ENCODE peak calls at places on chromosomes 6 and 20, in four cellular contexts. One of them, this sample, is unnamed.

GRCh38 chr6:162373192-162373591 is 354.4 kb downstream of the PRKN start:
- DNase-seq in fibroblast of the aortic adventitia: no peak
- DNase-seq in heart left ventricle: no peak
- DNase-seq in astrocyte of the spinal cord: no peak
- DNase-seq in this sample: no peak

GRCh38 chr6:5302995-5303622 is 41.8 kb downstream of the FARS2 start:
- DNase-seq in heart left ventricle: peak
- DNase-seq in astrocyte of the spinal cord: peak
- DNase-seq in fibroblast of the aortic adventitia: no peak
- DNase-seq in this sample: peak

GRCh38 chr6:127266178-127266891 is at the start of gene RNF146:
- DNase-seq in astrocyte of the spinal cord: peak
- DNase-seq in heart left ventricle: peak
- DNase-seq in fibroblast of the aortic adventitia: peak
- DNase-seq in this sample: peak

GRCh38 chr6:36318690-36319435 is 17.8 kb downstream of the BNIP5 start:
- DNase-seq in fibroblast of the aortic adventitia: no peak
- DNase-seq in astrocyte of the spinal cord: no peak
- DNase-seq in heart left ventricle: no peak
- DNase-seq in this sample: no peak

GRCh38 chr20:1526310-1526709 is 31.2 kb downstream of the SIRPD start:
- DNase-seq in heart left ventricle: no peak
- DNase-seq in fibroblast of the aortic adventitia: no peak
- DNase-seq in astrocyte of the spinal cord: no peak
- DNase-seq in this sample: no peak

GRCh38 chr6:112433457-112433856 is 86.3 kb downstream of the RFPL4B start:
- DNase-seq in heart left ventricle: no peak
- DNase-seq in astrocyte of the spinal cord: no peak
- DNase-seq in fibroblast of the aortic adventitia: no peak
- DNase-seq in this sample: no peak

GRCh38 chr20:36929290-36929689 is 22.2 kb downstream of the SAMHD1 start:
- DNase-seq in astrocyte of the spinal cord: no peak
- DNase-seq in fibroblast of the aortic adventitia: peak
- DNase-seq in heart left ventricle: no peak
- DNase-seq in this sample: peak

GRCh38 chr20:46872315-46873211 is 22.1 kb upstream of the EYA2 start:
- DNase-seq in heart left ventricle: no peak
- DNase-seq in astrocyte of the spinal cord: no peak
- DNase-seq in fibroblast of the aortic adventitia: peak
- DNase-seq in this sample: no peak

GRCh38 chr6:91705646-91706045 is 1118.8 kb upstream of the MAP3K7 start:
- DNase-seq in heart left ventricle: no peak
- DNase-seq in fibroblast of the aortic adventitia: no peak
- DNase-seq in astrocyte of the spinal cord: peak
- DNase-seq in this sample: no peak

GRCh38 chr6:122180132-122180531 is 219.3 kb upstream of the HSF2 start:
- DNase-seq in heart left ventricle: peak
- DNase-seq in fibroblast of the aortic adventitia: peak
- DNase-seq in astrocyte of the spinal cord: peak
- DNase-seq in this sample: peak
- TF ChIP-seq CTCF in heart left ventricle: peak
- TF ChIP-seq CTCF in fibroblast of the aortic adventitia: peak
- TF ChIP-seq CTCF in astrocyte of the spinal cord: peak
- TF ChIP-seq CTCF in this sample: peak

DNA sequence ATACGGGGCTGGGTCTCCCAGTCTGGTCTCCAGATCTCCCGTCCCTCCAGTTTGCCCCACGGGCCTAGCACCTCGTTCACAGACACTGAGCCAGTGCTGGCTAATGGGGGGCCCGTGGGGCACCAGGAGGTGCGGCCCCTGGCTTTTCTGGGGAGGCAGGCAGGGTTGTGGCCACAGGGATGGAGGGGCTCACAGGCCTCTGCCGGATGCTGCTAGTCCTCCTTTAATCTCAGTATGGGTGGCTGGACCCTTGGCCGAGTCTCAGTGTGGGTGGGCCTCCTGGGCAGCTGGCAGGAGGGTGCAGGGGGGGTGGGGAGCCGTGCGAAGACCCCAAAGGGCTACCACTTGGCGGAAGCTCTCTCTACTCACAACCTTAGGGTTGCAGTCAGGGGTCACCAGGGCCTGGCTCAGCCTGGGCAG is 1.6 kb upstream of the SOX18 start:
- DNase-seq in fibroblast of the aortic adventitia: no peak
- DNase-seq in heart left ventricle: no peak
- DNase-seq in astrocyte of the spinal cord: no peak
- DNase-seq in this sample: no peak
- H3K4me3 ChIP-seq in fibroblast of the aortic adventitia: no peak
- H3K4me3 ChIP-seq in heart left ventricle: peak
- H3K4me3 ChIP-seq in astrocyte of the spinal cord: no peak
- H3K4me3 ChIP-seq in this sample: no peak

GRCh38 chr20:59411191-59411988 is 111.0 kb downstream of the EDN3 start:
- DNase-seq in fibroblast of the aortic adventitia: no peak
- DNase-seq in astrocyte of the spinal cord: no peak
- DNase-seq in heart left ventricle: no peak
- DNase-seq in this sample: no peak

GRCh38 chr20:59415224-59415623 is 114.8 kb downstream of the EDN3 start:
- DNase-seq in astrocyte of the spinal cord: no peak
- DNase-seq in fibroblast of the aortic adventitia: no peak
- DNase-seq in heart left ventricle: no peak
- DNase-seq in this sample: no peak

GRCh38 chr20:59412251-59412650 is 111.8 kb downstream of the EDN3 start:
- DNase-seq in fibroblast of the aortic adventitia: no peak
- DNase-seq in heart left ventricle: no peak
- DNase-seq in astrocyte of the spinal cord: no peak
- DNase-seq in this sample: no peak

GRCh38 chr20:59413326-59413865 is 113.0 kb downstream of the EDN3 start:
- DNase-seq in fibroblast of the aortic adventitia: no peak
- DNase-seq in heart left ventricle: no peak
- DNase-seq in astrocyte of the spinal cord: no peak
- DNase-seq in this sample: no peak

DNA sequence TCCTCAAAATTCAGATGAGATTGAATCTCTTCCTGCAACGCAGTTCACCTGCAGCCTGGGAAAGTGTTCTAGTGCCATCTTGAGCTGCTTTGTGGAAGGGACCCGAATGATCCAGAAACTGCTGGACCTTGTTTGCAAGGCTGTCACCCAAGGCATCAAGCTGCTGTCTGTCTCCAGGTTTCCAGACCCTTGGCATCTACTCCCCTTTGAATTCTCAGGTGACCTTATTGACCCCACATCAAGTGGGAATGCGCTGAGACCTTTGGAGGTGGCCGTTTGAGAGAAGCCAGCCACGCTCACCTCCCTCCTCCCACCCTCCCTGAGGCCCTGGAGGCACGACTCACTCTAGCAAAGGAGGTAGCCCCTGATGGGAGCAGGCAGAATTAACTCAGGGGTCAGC is 112.5 kb downstream of the EDN3 start:
- DNase-seq in fibroblast of the aortic adventitia: no peak
- DNase-seq in astrocyte of the spinal cord: no peak
- DNase-seq in heart left ventricle: no peak
- DNase-seq in this sample: no peak
- TF ChIP-seq CTCF in fibroblast of the aortic adventitia: no peak
- TF ChIP-seq CTCF in astrocyte of the spinal cord: no peak
- TF ChIP-seq CTCF in heart left ventricle: no peak
- TF ChIP-seq CTCF in this sample: no peak

GRCh38 chr6:37538107-37538506 is 38.4 kb upstream of the CCDC167 start:
- DNase-seq in heart left ventricle: no peak
- DNase-seq in fibroblast of the aortic adventitia: no peak
- DNase-seq in astrocyte of the spinal cord: no peak
- DNase-seq in this sample: no peak

GRCh38 chr6:37539706-37540352 is 40.1 kb upstream of the CCDC167 start:
- DNase-seq in heart left ventricle: no peak
- DNase-seq in astrocyte of the spinal cord: no peak
- DNase-seq in fibroblast of the aortic adventitia: no peak
- DNase-seq in this sample: no peak

GRCh38 chr6:37532122-37532521 is 32.4 kb upstream of the CCDC167 start:
- DNase-seq in astrocyte of the spinal cord: no peak
- DNase-seq in fibroblast of the aortic adventitia: no peak
- DNase-seq in heart left ventricle: no peak
- DNase-seq in this sample: no peak

GRCh38 chr6:37536462-37537225 is 37.0 kb upstream of the CCDC167 start:
- DNase-seq in astrocyte of the spinal cord: no peak
- DNase-seq in heart left ventricle: no peak
- DNase-seq in fibroblast of the aortic adventitia: no peak
- DNase-seq in this sample: no peak

GRCh38 chr6:37535701-37536461 is 36.2 kb upstream of the CCDC167 start:
- DNase-seq in heart left ventricle: no peak
- DNase-seq in fibroblast of the aortic adventitia: no peak
- DNase-seq in astrocyte of the spinal cord: no peak
- DNase-seq in this sample: no peak
- H3K4me3 ChIP-seq in heart left ventricle: peak
- H3K4me3 ChIP-seq in fibroblast of the aortic adventitia: no peak
- H3K4me3 ChIP-seq in astrocyte of the spinal cord: peak
- H3K4me3 ChIP-seq in this sample: no peak

GRCh38 chr20:20837574-20838021 is 125.2 kb upstream of the RALGAPA2 start:
- DNase-seq in fibroblast of the aortic adventitia: peak
- DNase-seq in astrocyte of the spinal cord: peak
- DNase-seq in heart left ventricle: peak
- DNase-seq in this sample: peak
- TF ChIP-seq CTCF in fibroblast of the aortic adventitia: peak
- TF ChIP-seq CTCF in astrocyte of the spinal cord: peak
- TF ChIP-seq CTCF in heart left ventricle: peak
- TF ChIP-seq CTCF in this sample: peak

This sample was measured in choroid plexus epithelial cell.